ENCODE peak calls at places on chromosomes 4 and X, in five cellular contexts. D, C, L, Y and O are unnamed samples.

GRCh38 chr4:36716874-36717273 is 435.5 kb downstream of the DTHD1 start:
- DNase-seq in D (no peak), L (no peak), Y (no peak), C (no peak), O (no peak)

GRCh38 chrX:72115380-72115779 is 16.3 kb downstream of the RTL5 start:
- DNase-seq in C (no peak), D (no peak), L (no peak), Y (no peak), O (peak)

GRCh38 chr4:48071171-48071570 is 54.6 kb downstream of the NIPAL1 start:
- DNase-seq in D (no peak), C (no peak), Y (no peak), L (no peak), O (peak)

GRCh38 chr4:16827045-16827444 is 71.4 kb downstream of the LDB2 start:
- DNase-seq in C (no peak), Y (no peak), L (no peak), D (no peak), O (no peak)

GRCh38 chr4:22071749-22072148 is 123.2 kb upstream of the KCNIP4 start:
- DNase-seq in D (no peak), L (no peak), C (no peak), Y (no peak), O (no peak)

GRCh38 chr4:8568068-8568668 is 12.0 kb upstream of the GPR78 start:
- DNase-seq in L (peak), C (no peak), D (no peak), Y (no peak), O (no peak)

GRCh38 chr4:168449740-168450442 is 30.4 kb downstream of the DDX60L start:
- DNase-seq in Y (no peak), C (no peak), L (no peak), D (no peak), O (peak)

GRCh38 chr4:180394307-180394706 is 1848.9 kb upstream of the TENM3 start:
- DNase-seq in D (no peak), Y (no peak), C (no peak), L (no peak), O (no peak)

GRCh38 chr4:2673157-2673556 is 83.0 kb downstream of the TNIP2 start:
- DNase-seq in C (no peak), L (no peak), Y (no peak), D (no peak), O (no peak)

GRCh38 chrX:65821721-65822496 is 154.5 kb downstream of the MSN start:
- DNase-seq in C (peak), D (no peak), Y (peak), L (peak), O (peak)

GRCh38 chr4:48962636-48963035 is 23.4 kb upstream of the CWH43 start:
- DNase-seq in L (no peak), C (no peak), Y (no peak), D (no peak), O (no peak)

GRCh38 chr4:109649872-109650271 is 53.4 kb downstream of the CASP6 start:
- DNase-seq in Y (no peak), D (no peak), L (no peak), C (no peak), O (no peak)

GRCh38 chrX:128106630-128107029 is 54.4 kb upstream of the ACTRT1 start:
- DNase-seq in D (no peak), C (no peak), Y (no peak), L (no peak), O (no peak)

GRCh38 chr4:26557164-26557563 is 26.7 kb upstream of the TBC1D19 start:
- DNase-seq in D (no peak), C (no peak), Y (no peak), L (peak), O (no peak)

GRCh38 chr4:119706804-119707203 is 78.2 kb upstream of the PDE5A start:
- DNase-seq in D (no peak), C (no peak), Y (no peak), L (peak), O (no peak)

GRCh38 chrX:41923925-41924693 is 755 bp upstream of the CASK start:
- DNase-seq in Y (no peak), C (peak), L (peak), D (peak), O (peak)

GRCh38 chrX:72330131-72330530 is 24.4 kb upstream of the CITED1 start:
- DNase-seq in D (no peak), C (no peak), Y (no peak), L (no peak), O (no peak)

GRCh38 chr4:52979821-52980590 is 117.9 kb downstream of the RASL11B start:
- DNase-seq in C (no peak), L (no peak), D (no peak), Y (no peak), O (no peak)

GRCh38 chr4:148795156-148795864 is 353.1 kb upstream of the NR3C2 start:
- DNase-seq in D (peak), Y (no peak), C (no peak), L (no peak), O (peak)

GRCh38 chr4:138199568-138200235 is 42.4 kb downstream of the SLC7A11 start:
- DNase-seq in L (no peak), C (no peak), D (peak), Y (no peak), O (peak)

GRCh38 chr4:30825008-30825765 is 105.0 kb downstream of the PCDH7 start:
- DNase-seq in C (no peak), L (peak), D (no peak), Y (no peak), O (no peak)

GRCh38 chr4:56626963-56627362 is 54.1 kb downstream of the HOPX start:
- DNase-seq in L (no peak), D (no peak), Y (peak), C (no peak), O (no peak)

GRCh38 chrX:1111543-1112300 is 100.7 kb downstream of the CRLF2 start:
- DNase-seq in C (no peak), L (no peak), Y (no peak), D (no peak), O (no peak)

GRCh38 chrX:13658602-13659001 is 5.7 kb downstream of the TCEANC start:
- DNase-seq in D (no peak), L (peak), C (peak), Y (peak), O (peak)

GRCh38 chrX:151711787-151712186 is 4.0 kb upstream of the FATE1 start:
- DNase-seq in L (no peak), C (no peak), D (no peak), Y (no peak), O (peak)

GRCh38 chr4:127165971-127166370 is 466.8 kb upstream of the INTU start:
- DNase-seq in D (no peak), C (no peak), L (no peak), Y (no peak), O (no peak)

GRCh38 chr4:119810001-119810400 is 181.4 kb upstream of the PDE5A start:
- DNase-seq in D (no peak), L (no peak), Y (no peak), C (no peak), O (no peak)

GRCh38 chr4:76305971-76306881 is at the start of gene STBD1:
- DNase-seq in Y (peak), C (no peak), D (peak), L (peak), O (peak)

GRCh38 chr4:106594291-106594952 is 225.8 kb upstream of the GIMD1 start:
- DNase-seq in D (no peak), C (no peak), Y (no peak), L (no peak), O (no peak)

GRCh38 chr4:153792007-153792892 is 3.4 kb upstream of the SFRP2 start:
- DNase-seq in C (no peak), D (peak), Y (no peak), L (peak), O (peak)

GRCh38 chrX:50075630-50076349 is 125.0 kb downstream of the AKAP4 start:
- DNase-seq in C (no peak), D (no peak), Y (no peak), L (no peak), O (no peak)

GRCh38 chr4:183404016-183404415 is 40.4 kb upstream of the CDKN2AIP start:
- DNase-seq in L (no peak), D (no peak), C (no peak), Y (no peak), O (no peak)

GRCh38 chr4:186948361-186949291 is 225.0 kb upstream of the FAT1 start:
- DNase-seq in D (peak), Y (no peak), C (no peak), L (peak), O (no peak)

GRCh38 chrX:109268340-109268739 is 213.5 kb downstream of the GUCY2F start:
- DNase-seq in L (no peak), Y (no peak), D (no peak), C (no peak), O (no peak)